ENCODE peak calls at places on chromosomes 5 and 9, in ten cellular contexts. K is choroid plexus epithelial cell; R is GM13976; E is IMR-90; P is CD4-positive, alpha-beta T cell; B is cardiac muscle cell; H is mesothelial cell of epicardium; S is fibroblast of the aortic adventitia; Y is colonic mucosa; V is ovary. J is an unnamed sample.

GRCh38 chr9:32533338-32533737 is 7.3 kb upstream of the RIGI start:
- DNase-seq in K (peak), R (no peak), E (peak), P (no peak), B (no peak), H (no peak), S (no peak), Y (no peak), V (no peak), J (no peak)

GRCh38 chr5:149799119-149799623 is 69.1 kb downstream of the PPARGC1B start:
- DNase-seq in K (peak), R (no peak), E (peak), P (no peak), B (peak), H (no peak), S (peak), Y (peak), V (peak), J (peak)

GRCh38 chr5:149959406-149960236 is 937 bp upstream of the SLC26A2 start:
- DNase-seq in K (peak), R (peak), E (peak), P (peak), B (peak), H (no peak), S (peak), Y (no peak), V (no peak), J (peak)

GRCh38 chr5:102975457-102976182 is 144.3 kb downstream of the GIN1 start:
- DNase-seq in K (peak), R (no peak), E (peak), P (no peak), B (peak), H (no peak), S (peak), Y (no peak), V (no peak), J (peak)

GRCh38 chr9:108953983-108954574 is 19.9 kb downstream of the ABITRAM start:
- DNase-seq in K (peak), R (peak), E (peak), P (no peak), B (peak), H (no peak), S (peak), Y (no peak), V (no peak), J (peak)

GRCh38 chr5:14781106-14781505 is 90.5 kb downstream of the ANKH start:
- DNase-seq in K (peak), R (peak), E (peak), P (no peak), B (peak), H (no peak), S (no peak), Y (no peak), V (no peak), J (peak)

GRCh38 chr5:135053278-135053677 is 19.2 kb upstream of the PITX1 start:
- DNase-seq in K (no peak), R (peak), E (no peak), P (no peak), B (no peak), H (no peak), S (no peak), Y (no peak), V (no peak), J (no peak)

GRCh38 chr9:126893079-126893478 is 21.5 kb upstream of the RALGPS1 start:
- DNase-seq in K (peak), R (no peak), E (no peak), P (no peak), B (no peak), H (no peak), S (no peak), Y (no peak), V (no peak), J (no peak)

GRCh38 chr9:137407590-137408300 is 15.2 kb downstream of the EXD3 start:
- DNase-seq in K (peak), R (no peak), E (no peak), P (no peak), B (peak), H (no peak), S (peak), Y (no peak), V (peak), J (peak)

GRCh38 chr5:78467744-78468357 is 107.4 kb downstream of the SCAMP1 start:
- DNase-seq in K (peak), R (peak), E (peak), P (no peak), B (peak), H (no peak), S (peak), Y (no peak), V (no peak), J (peak)

GRCh38 chr9:123942542-123942941 is 12.6 kb upstream of the DENND1A start:
- DNase-seq in K (no peak), R (no peak), E (no peak), P (no peak), B (no peak), H (no peak), S (no peak), Y (peak), V (no peak), J (no peak)

GRCh38 chr5:15789661-15790060 is 289.7 kb downstream of the FBXL7 start:
- DNase-seq in K (no peak), R (no peak), E (peak), P (no peak), B (no peak), H (no peak), S (no peak), Y (no peak), V (no peak), J (peak)
- TF ChIP-seq CTCF in K (no peak), R (no peak), E (no peak), P (no peak), B (no peak), H (no peak), S (no peak), Y (no peak), V (no peak), J (no peak)

DNA sequence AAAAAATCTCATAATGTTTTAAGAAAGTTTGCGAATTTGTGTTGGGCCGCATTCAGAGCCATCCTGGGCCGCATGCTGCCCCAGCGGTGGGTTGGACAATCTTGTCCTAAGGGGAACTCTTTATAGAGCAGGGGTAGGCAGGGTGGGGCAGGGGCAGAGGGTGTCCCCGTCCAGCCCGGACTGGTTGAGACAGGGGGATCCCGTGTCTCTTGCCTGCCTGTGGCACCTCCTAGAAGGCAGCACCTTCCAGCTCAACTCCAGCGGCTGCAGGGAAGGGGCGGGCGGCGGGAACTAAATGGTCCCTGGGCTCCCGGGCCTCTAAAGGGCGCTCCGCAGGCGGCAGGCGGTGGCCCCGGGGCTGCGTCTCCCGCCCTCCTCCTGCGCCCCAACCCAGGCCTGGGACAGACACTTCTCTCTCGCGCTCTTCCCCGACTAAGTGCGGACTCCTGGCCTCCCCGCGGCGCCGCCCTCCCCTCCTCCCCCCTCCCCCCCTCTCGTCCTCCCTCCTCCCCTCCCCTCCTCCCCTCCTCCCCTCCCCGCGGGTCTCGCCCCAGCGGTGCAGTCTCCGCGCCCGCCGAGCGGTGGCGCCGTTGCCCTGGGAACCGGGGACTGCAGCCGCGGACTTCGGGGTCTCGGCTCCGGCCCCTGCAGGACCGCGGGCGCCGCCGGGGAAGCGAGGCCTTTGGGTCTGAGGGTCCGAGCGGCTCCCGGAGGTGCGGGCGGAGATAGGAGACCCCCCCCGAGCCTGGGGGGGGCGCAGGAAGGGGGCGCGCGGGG is 132.6 kb downstream of the MRPL36 start:
- DNase-seq in K (no peak), R (peak), E (no peak), P (peak), B (peak), H (peak), S (no peak), Y (no peak), V (peak), J (peak)
- TF ChIP-seq CTCF in K (peak), R (peak), E (peak), P (no peak), B (peak), H (peak), S (peak), Y (no peak), V (no peak), J (no peak)

GRCh38 chr5:163473613-163474243 is 13.3 kb downstream of the HMMR start:
- DNase-seq in K (no peak), R (no peak), E (no peak), P (no peak), B (peak), H (no peak), S (peak), Y (no peak), V (no peak), J (peak)
- TF ChIP-seq CTCF in K (no peak), R (peak), E (peak), P (peak), B (peak), H (peak), S (peak), Y (no peak), V (no peak), J (peak)

GRCh38 chr5:308672-309271 is 12.7 kb upstream of the AHRR start:
- DNase-seq in K (peak), R (no peak), E (peak), P (no peak), B (peak), H (no peak), S (peak), Y (no peak), V (no peak), J (peak)
- TF ChIP-seq CTCF in K (peak), R (no peak), E (peak), P (no peak), B (peak), H (peak), S (peak), Y (no peak), V (no peak), J (peak)

GRCh38 chr9:131181091-131181681 is 55.8 kb downstream of the NUP214 start:
- DNase-seq in K (no peak), R (no peak), E (no peak), P (no peak), B (no peak), H (no peak), S (no peak), Y (no peak), V (no peak), J (no peak)
- TF ChIP-seq CTCF in K (no peak), R (no peak), E (no peak), P (no peak), B (no peak), H (peak), S (peak), Y (no peak), V (no peak), J (peak)

GRCh38 chr5:90866915-90867715 is 308.5 kb downstream of the ADGRV1 start:
- DNase-seq in K (no peak), R (no peak), E (peak), P (no peak), B (peak), H (no peak), S (peak), Y (no peak), V (no peak), J (peak)

GRCh38 chr5:90866333-90866732 is 307.7 kb downstream of the ADGRV1 start:
- DNase-seq in K (peak), R (peak), E (peak), P (no peak), B (peak), H (no peak), S (peak), Y (no peak), V (no peak), J (peak)

GRCh38 chr5:90865194-90865593 is 306.6 kb downstream of the ADGRV1 start:
- DNase-seq in K (no peak), R (no peak), E (no peak), P (no peak), B (no peak), H (no peak), S (no peak), Y (no peak), V (no peak), J (no peak)

GRCh38 chr5:90861843-90862586 is 303.4 kb downstream of the ADGRV1 start:
- DNase-seq in K (peak), R (no peak), E (no peak), P (no peak), B (no peak), H (no peak), S (no peak), Y (no peak), V (no peak), J (no peak)
- TF ChIP-seq CTCF in K (peak), R (no peak), E (no peak), P (no peak), B (no peak), H (no peak), S (no peak), Y (no peak), V (no peak), J (no peak)

GRCh38 chr9:115378246-115378645 is 260.3 kb upstream of the TNC start:
- DNase-seq in K (no peak), R (no peak), E (no peak), P (no peak), B (no peak), H (no peak), S (no peak), Y (no peak), V (no peak), J (no peak)

GRCh38 chr9:115369322-115369957 is 251.5 kb upstream of the TNC start:
- DNase-seq in K (peak), R (no peak), E (peak), P (no peak), B (peak), H (no peak), S (peak), Y (no peak), V (no peak), J (peak)

GRCh38 chr9:115374724-115375268 is 256.8 kb upstream of the TNC start:
- DNase-seq in K (no peak), R (no peak), E (no peak), P (no peak), B (no peak), H (no peak), S (no peak), Y (no peak), V (no peak), J (no peak)

GRCh38 chr9:115373710-115374045 is 255.7 kb upstream of the TNC start:
- DNase-seq in K (no peak), R (no peak), E (no peak), P (no peak), B (peak), H (no peak), S (no peak), Y (no peak), V (no peak), J (no peak)

DNA sequence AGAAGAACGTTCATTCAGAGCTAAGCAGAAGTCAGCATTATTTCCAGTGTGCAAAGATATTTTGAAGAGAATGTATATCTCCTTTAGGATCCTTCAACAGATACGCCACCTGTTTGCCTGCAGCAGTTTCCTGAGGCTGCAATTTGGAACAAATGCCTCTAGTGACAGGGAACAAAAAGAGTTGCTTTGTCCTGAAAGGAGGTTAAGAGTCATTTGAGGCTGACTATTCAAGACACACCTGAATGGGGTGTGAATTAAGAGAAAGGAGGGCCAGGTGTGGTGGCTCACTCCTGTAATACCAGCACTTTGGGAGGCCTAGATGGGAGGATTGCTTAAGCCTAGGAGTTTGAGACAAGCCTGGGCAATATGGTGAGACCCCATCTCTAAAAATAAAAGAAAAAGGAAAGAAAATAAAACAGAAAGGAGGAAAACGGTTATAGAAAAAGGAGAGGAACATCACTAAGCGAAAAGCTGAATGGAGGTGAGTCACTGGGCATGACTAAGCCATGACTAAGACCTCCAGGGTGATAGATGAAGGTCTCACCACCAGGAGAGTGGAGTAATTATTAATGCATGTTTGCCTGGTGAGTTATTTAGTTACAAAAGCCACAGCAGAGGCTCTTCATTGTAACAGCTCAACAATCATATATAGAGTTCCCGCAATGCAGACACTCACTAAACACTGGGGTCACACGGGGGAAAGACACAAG is 255.2 kb upstream of the TNC start:
- DNase-seq in K (peak), R (no peak), E (peak), P (no peak), B (peak), H (no peak), S (peak), Y (no peak), V (no peak), J (peak)
- TF ChIP-seq CTCF in K (peak), R (no peak), E (no peak), P (no peak), B (no peak), H (no peak), S (peak), Y (no peak), V (no peak), J (peak)

DNA sequence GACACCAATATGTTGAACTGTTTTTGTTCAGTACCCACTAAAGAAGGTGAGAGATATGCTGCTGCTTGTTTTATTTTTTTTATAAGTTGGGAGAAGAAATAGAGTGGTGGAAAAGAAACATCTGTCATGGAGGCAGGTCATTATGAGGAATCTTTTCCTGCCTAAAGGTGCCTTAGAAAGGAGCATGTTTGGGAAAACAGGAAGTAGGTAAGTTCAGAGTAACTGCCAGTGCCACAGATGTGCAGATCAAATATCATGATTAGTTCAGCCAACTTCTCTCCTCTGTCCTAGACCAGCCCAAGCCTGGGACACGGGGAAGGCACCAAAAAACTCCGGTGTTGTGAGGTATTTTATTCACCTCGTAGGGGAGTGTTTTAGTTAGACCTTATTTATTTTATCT is 144.2 kb downstream of the MAN2A1 start:
- DNase-seq in K (no peak), R (no peak), E (peak), P (no peak), B (no peak), H (no peak), S (no peak), Y (no peak), V (no peak), J (peak)
- TF ChIP-seq CTCF in K (no peak), R (no peak), E (no peak), P (no peak), B (no peak), H (no peak), S (no peak), Y (no peak), V (no peak), J (no peak)

GRCh38 chr5:95519681-95520080 is 35.1 kb downstream of the SKIC3 start:
- DNase-seq in K (no peak), R (no peak), E (no peak), P (no peak), B (no peak), H (no peak), S (no peak), Y (no peak), V (no peak), J (no peak)

GRCh38 chr5:95518417-95518816 is 36.4 kb downstream of the SKIC3 start:
- DNase-seq in K (no peak), R (no peak), E (no peak), P (no peak), B (no peak), H (no peak), S (no peak), Y (no peak), V (no peak), J (no peak)

GRCh38 chr5:95520176-95520575 is 34.6 kb downstream of the SKIC3 start:
- DNase-seq in K (no peak), R (no peak), E (no peak), P (no peak), B (no peak), H (no peak), S (no peak), Y (no peak), V (no peak), J (no peak)

GRCh38 chr5:95524423-95524822 is 30.4 kb downstream of the SKIC3 start:
- DNase-seq in K (no peak), R (no peak), E (no peak), P (no peak), B (no peak), H (no peak), S (no peak), Y (no peak), V (no peak), J (no peak)

GRCh38 chr5:95519151-95519550 is 35.6 kb downstream of the SKIC3 start:
- DNase-seq in K (no peak), R (no peak), E (no peak), P (no peak), B (no peak), H (no peak), S (no peak), Y (no peak), V (no peak), J (no peak)
- TF ChIP-seq CTCF in K (no peak), R (no peak), E (no peak), P (no peak), B (no peak), H (no peak), S (no peak), Y (no peak), V (no peak), J (no peak)

GRCh38 chr5:3602713-3603502 is 7.3 kb downstream of the IRX1 start:
- DNase-seq in K (peak), R (no peak), E (no peak), P (no peak), B (peak), H (no peak), S (no peak), Y (no peak), V (no peak), J (peak)
- TF ChIP-seq CTCF in K (peak), R (no peak), E (peak), P (no peak), B (peak), H (peak), S (no peak), Y (no peak), V (no peak), J (peak)

J was measured in fibroblast of mammary gland.